ENCODE peak calls at places on chromosome 1, in six cellular contexts. K is WTC11, F is ELR, H is anterior cingulate cortex, U is NCI-H1417, A is HEK293T. P is an unnamed sample.

GRCh38 chr1:49199564-49199963 is 422.9 kb upstream of the BEND5 start:
- DNase-seq in U (no peak), K (no peak), F (no peak), A (no peak), H (no peak), P (no peak)

GRCh38 chr1:192011525-192011924 is 146.7 kb upstream of the RGS18 start:
- DNase-seq in A (no peak), F (no peak), H (no peak), K (no peak), U (no peak), P (no peak)

GRCh38 chr1:157523774-157524501 is 28.4 kb downstream of the FCRL5 start:
- DNase-seq in U (no peak), A (no peak), K (no peak), H (no peak), F (no peak), P (no peak)

GRCh38 chr1:90925928-90926869 is 95.6 kb downstream of the ZNF644 start:
- DNase-seq in A (peak), H (no peak), F (peak), U (no peak), K (no peak), P (no peak)

GRCh38 chr1:228647523-228648444 is 87.5 kb upstream of the RHOU start:
- DNase-seq in K (peak), A (peak), F (peak), H (no peak), U (peak), P (no peak)

GRCh38 chr1:87872692-87873091 is 544.0 kb downstream of the LMO4 start:
- DNase-seq in F (no peak), K (no peak), H (no peak), A (no peak), U (no peak), P (no peak)

GRCh38 chr1:53111073-53111556 is 31.3 kb downstream of the SLC1A7 start:
- DNase-seq in F (peak), U (no peak), A (no peak), H (no peak), K (no peak), P (no peak)

GRCh38 chr1:3661631-3662030 is 9.3 kb downstream of the TP73 start:
- DNase-seq in A (no peak), H (no peak), U (no peak), F (no peak), K (no peak), P (no peak)

GRCh38 chr1:88204768-88205167 is 479.3 kb upstream of the PKN2 start:
- DNase-seq in A (no peak), F (no peak), K (no peak), H (no peak), U (no peak), P (no peak)

GRCh38 chr1:43358121-43358745 is 548 bp upstream of the CDC20 start:
- DNase-seq in F (peak), K (peak), H (no peak), A (no peak), U (peak), P (no peak)

GRCh38 chr1:45929257-45929687 is 125.9 kb downstream of the MAST2 start:
- DNase-seq in H (no peak), A (peak), K (peak), F (peak), U (no peak), P (no peak)

GRCh38 chr1:200029624-200030074 is 2.1 kb downstream of the NR5A2 start:
- DNase-seq in U (no peak), H (no peak), F (no peak), A (no peak), K (peak), P (no peak)

GRCh38 chr1:227757781-227758180 is 22.5 kb downstream of the SNAP47 start:
- DNase-seq in H (no peak), U (no peak), K (no peak), F (no peak), A (no peak), P (no peak)

GRCh38 chr1:62299426-62300200 is 19.6 kb downstream of the KANK4 start:
- DNase-seq in F (no peak), A (no peak), K (no peak), H (no peak), U (peak), P (no peak)